ENCODE peak calls at places on chromosomes 12 and 14, in ten cellular contexts. R is CD4-positive, alpha-beta memory T cell; B is tibial artery; I is astrocyte; G is AG04450; U is CD8-positive, alpha-beta T cell; J is stomach; Z is GM23248; Y is ovary; T is transverse colon. N is an unnamed sample.

GRCh38 chr14:23626946-23627345 is 9.2 kb upstream of the DHRS2 start:
- DNase-seq in R (no peak), B (no peak), I (no peak), G (no peak), U (no peak), J (no peak), Z (no peak), Y (no peak), T (no peak), N (no peak)

GRCh38 chr14:99809376-99809775 is 16.2 kb downstream of the EML1 start:
- DNase-seq in R (no peak), B (peak; percentile 59), I (peak; percentile 8), G (peak; percentile 41), U (no peak), J (no peak), Z (peak; percentile 98), Y (peak; percentile 63), T (peak; percentile 52), N (no peak)

GRCh38 chr12:21296751-21297406 is 37.8 kb downstream of the SLCO1A2 start:
- DNase-seq in R (peak; percentile 14), B (no peak), I (peak; percentile 1), G (no peak), U (no peak), J (no peak), Z (peak; percentile 49), Y (no peak), T (no peak), N (no peak)

GRCh38 chr12:94570161-94570560 is 80.2 kb downstream of the TMCC3 start:
- DNase-seq in R (no peak), B (no peak), I (peak; percentile 72), G (no peak), U (no peak), J (no peak), Z (peak; percentile 24), Y (no peak), T (no peak), N (no peak)

GRCh38 chr12:109998241-109998903 is 858 bp upstream of the ANKRD13A start:
- DNase-seq in R (no peak), B (no peak), I (no peak), G (no peak), U (no peak), J (no peak), Z (peak; percentile 54), Y (no peak), T (no peak), N (no peak)

GRCh38 chr14:37253905-37254304 is 56.2 kb downstream of the MIPOL1 start:
- DNase-seq in R (no peak), B (no peak), I (peak; percentile 66), G (peak; percentile 16), U (no peak), J (no peak), Z (peak; percentile 78), Y (peak; percentile 24), T (no peak), N (no peak)

GRCh38 chr12:54282949-54283593 is 2.5 kb downstream of the HNRNPA1 start:
- DNase-seq in R (no peak), B (no peak), I (no peak), G (no peak), U (peak; percentile 25), J (no peak), Z (no peak), Y (no peak), T (peak; percentile 43), N (no peak)

GRCh38 chr12:124480469-124481256 is 86.7 kb downstream of the NCOR2 start:
- DNase-seq in R (peak; percentile 28), B (no peak), I (peak; percentile 68), G (no peak), U (no peak), J (peak; percentile 69), Z (peak; percentile 35), Y (peak; percentile 87), T (peak; percentile 70), N (no peak)

GRCh38 chr12:106919910-106920544 is 35.7 kb upstream of the TMEM263 start:
- DNase-seq in R (peak; percentile 39), B (no peak), I (peak; percentile 18), G (peak; percentile 16), U (no peak), J (no peak), Z (peak; percentile 69), Y (no peak), T (no peak), N (no peak)

GRCh38 chr12:3558854-3559253 is 67.9 kb downstream of the PRMT8 start:
- DNase-seq in R (no peak), B (peak; percentile 7), I (no peak), G (no peak), U (no peak), J (no peak), Z (no peak), Y (no peak), T (no peak), N (no peak)

GRCh38 chr12:82475211-82475610 is 116.9 kb downstream of the METTL25 start:
- DNase-seq in R (no peak), B (no peak), I (no peak), G (no peak), U (no peak), J (no peak), Z (no peak), Y (no peak), T (no peak), N (no peak)

GRCh38 chr12:71439613-71440392 is at the start of gene LGR5:
- DNase-seq in R (no peak), B (no peak), I (peak; percentile 33), G (no peak), U (no peak), J (no peak), Z (peak; percentile 44), Y (peak; percentile 43), T (peak; percentile 65), N (peak; percentile 75)

GRCh38 chr14:36346052-36346451 is 25.6 kb upstream of the MBIP start:
- DNase-seq in R (no peak), B (no peak), I (no peak), G (no peak), U (no peak), J (no peak), Z (no peak), Y (no peak), T (no peak), N (no peak)

GRCh38 chr12:48197967-48198618 is 5.0 kb downstream of the OR10AD1 start:
- DNase-seq in R (peak; percentile 88), B (peak; percentile 97), I (peak; percentile 91), G (peak; percentile 65), U (peak; percentile 85), J (peak; percentile 98), Z (peak; percentile 98), Y (peak; percentile 96), T (peak; percentile 97), N (peak; percentile 98)

GRCh38 chr14:50040401-50040775 is 76.0 kb downstream of the VCPKMT start:
- DNase-seq in R (peak; percentile 53), B (no peak), I (peak; percentile 77), G (peak; percentile 47), U (peak; percentile 46), J (peak; percentile 29), Z (peak; percentile 79), Y (no peak), T (peak; percentile 57), N (no peak)

GRCh38 chr14:65179918-65180724 is 77.8 kb upstream of the MAX start:
- DNase-seq in R (no peak), B (peak; percentile 70), I (peak; percentile 93), G (peak; percentile 65), U (no peak), J (peak; percentile 67), Z (peak; percentile 94), Y (peak; percentile 27), T (peak; percentile 42), N (no peak)
- H3K27ac ChIP-seq in R (no peak overlapping the region), B (no peak overlapping the region), I (peak overlapping the region; percentile 72), G (peak overlapping the region; percentile 68), U (no peak overlapping the region), J (no peak overlapping the region), Z (peak overlapping the region; percentile 74), Y (no peak overlapping the region), T (no peak overlapping the region), N (no peak overlapping the region)

GRCh38 chr14:60327447-60328331 is 78.7 kb downstream of the PPM1A start:
- DNase-seq in R (peak; percentile 20), B (no peak), I (peak; percentile 11), G (no peak), U (peak; percentile 35), J (peak; percentile 56), Z (peak; percentile 44), Y (no peak), T (peak; percentile 60), N (no peak)
- H3K4me3 ChIP-seq in R (peak overlapping the region; percentile 38), B (no peak overlapping the region), I (peak overlapping the region; percentile 49), G (peak overlapping the region; percentile 27), U (peak overlapping the region; percentile 44), J (peak overlapping the region; percentile 43), Z (peak overlapping the region; percentile 38), Y (peak overlapping the region; percentile 1), T (peak overlapping the region; percentile 51), N (peak overlapping the region; percentile 19)

GRCh38 chr12:34253674-34254073 is 231.4 kb downstream of the ALG10 start:
- DNase-seq in R (no peak), B (no peak), I (no peak), G (no peak), U (no peak), J (no peak), Z (no peak), Y (no peak), T (no peak), N (no peak)
- H3K9me3 ChIP-seq in R (no peaks in the 10 kb centered on the region), B (no peaks in the 10 kb centered on the region), I (no peaks in the 10 kb centered on the region), G (peaks cover 27% of the 10 kb centered on the region), U (no peaks in the 10 kb centered on the region), J (no peaks in the 10 kb centered on the region), Z (no peaks in the 10 kb centered on the region), Y (no peaks in the 10 kb centered on the region), T (no peaks in the 10 kb centered on the region), N (peaks cover 6% of the 10 kb centered on the region)

GRCh38 chr14:68216957-68217356 is 397.4 kb downstream of the RAD51B start:
- DNase-seq in R (no peak), B (no peak), I (no peak), G (no peak), U (no peak), J (no peak), Z (no peak), Y (no peak), T (no peak), N (no peak)

GRCh38 chr14:68215628-68216027 is 396.0 kb downstream of the RAD51B start:
- DNase-seq in R (no peak), B (no peak), I (no peak), G (no peak), U (no peak), J (no peak), Z (no peak), Y (no peak), T (no peak), N (no peak)

GRCh38 chr14:68216072-68216471 is 396.5 kb downstream of the RAD51B start:
- DNase-seq in R (no peak), B (no peak), I (no peak), G (no peak), U (no peak), J (no peak), Z (no peak), Y (no peak), T (no peak), N (no peak)

GRCh38 chr14:68211886-68212285 is 392.3 kb downstream of the RAD51B start:
- DNase-seq in R (no peak), B (no peak), I (no peak), G (no peak), U (no peak), J (no peak), Z (no peak), Y (no peak), T (no peak), N (no peak)

DNA sequence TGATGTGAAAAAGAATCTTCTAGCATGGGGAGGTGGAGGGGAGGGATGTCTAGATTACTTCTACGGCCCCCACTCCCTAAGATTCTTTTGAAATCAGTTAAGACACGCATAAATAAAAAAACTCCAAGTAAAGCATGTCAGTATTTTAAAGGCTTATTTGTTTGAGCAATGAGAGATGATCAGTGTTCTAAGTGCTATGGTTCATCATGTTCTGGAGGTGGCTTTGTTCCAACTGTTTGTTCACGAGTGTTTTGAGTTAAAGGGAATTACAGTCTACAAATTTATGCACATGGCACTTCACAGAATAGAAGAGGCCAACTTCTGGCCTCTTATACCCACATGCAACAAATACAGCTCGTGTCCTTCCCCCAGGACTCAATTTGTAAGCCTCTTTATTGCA is 394.9 kb downstream of the RAD51B start:
- DNase-seq in R (no peak), B (no peak), I (no peak), G (no peak), U (no peak), J (no peak), Z (no peak), Y (no peak), T (no peak), N (no peak)
- H3K27ac ChIP-seq in R (no peak overlapping the region), B (no peak overlapping the region), I (no peak overlapping the region), G (no peak overlapping the region), U (no peak overlapping the region), J (no peak overlapping the region), Z (no peak overlapping the region), Y (no peak overlapping the region), T (no peak overlapping the region), N (no peak overlapping the region)